ENCODE peak calls at places on chromosomes 4 and X, in nine cellular contexts. M, B, I, K, N, C, F, Z and X are unnamed samples.

GRCh38 chrX:153407736-153408135 is 3.5 kb upstream of the ZFP92 start:
- DNase-seq in M (no peak), B (no peak), I (no peak), K (no peak), N (no peak), C (no peak), F (no peak), Z (no peak), X (no peak)

GRCh38 chrX:46903458-46904242 is 8.6 kb upstream of the JADE3 start:
- DNase-seq in M (peak), B (peak), I (peak), K (peak), N (peak), C (peak), F (peak), Z (peak), X (peak)

GRCh38 chr4:41880022-41880837 is 55.0 kb upstream of the TMEM33 start:
- DNase-seq in M (no peak), B (peak), I (no peak), K (peak), N (peak), C (no peak), F (no peak), Z (no peak), X (no peak)

GRCh38 chrX:131513159-131513914 is 30.5 kb upstream of the OR13H1 start:
- DNase-seq in M (no peak), B (no peak), I (no peak), K (no peak), N (no peak), C (no peak), F (no peak), Z (no peak), X (no peak)

GRCh38 chrX:18938710-18939109 is 45.2 kb downstream of the PHKA2 start:
- DNase-seq in M (no peak), B (no peak), I (no peak), K (no peak), N (no peak), C (no peak), F (no peak), Z (peak), X (no peak)

GRCh38 chr4:120228086-120228485 is 161.4 kb upstream of the MAD2L1 start:
- DNase-seq in M (no peak), B (no peak), I (no peak), K (no peak), N (no peak), C (peak), F (no peak), Z (peak), X (no peak)

GRCh38 chr4:61740950-61741638 is 541.0 kb downstream of the ADGRL3 start:
- DNase-seq in M (no peak), B (no peak), I (no peak), K (no peak), N (peak), C (no peak), F (no peak), Z (peak), X (peak)

GRCh38 chr4:17577660-17578481 is 873 bp downstream of the LAP3 start:
- DNase-seq in M (peak), B (peak), I (peak), K (no peak), N (no peak), C (peak), F (peak), Z (peak), X (peak)

GRCh38 chrX:132613801-132614200 is 125.0 kb upstream of the MBNL3 start:
- DNase-seq in M (no peak), B (no peak), I (no peak), K (no peak), N (no peak), C (no peak), F (no peak), Z (no peak), X (no peak)

GRCh38 chr4:138458751-138459150 is 216.6 kb upstream of the SLC7A11 start:
- DNase-seq in M (no peak), B (no peak), I (no peak), K (no peak), N (no peak), C (no peak), F (no peak), Z (no peak), X (no peak)

GRCh38 chr4:2142630-2143427 is 83.7 kb downstream of the NAT8L start:
- DNase-seq in M (peak), B (no peak), I (no peak), K (no peak), N (no peak), C (no peak), F (no peak), Z (peak), X (no peak)

GRCh38 chr4:185811509-185812364 is at the start of gene SORBS2:
- DNase-seq in M (peak), B (peak), I (peak), K (no peak), N (peak), C (peak), F (peak), Z (peak), X (peak)
- H2AFZ ChIP-seq in M (peak), B (peak), I (no peak), K (peak), N (peak), C (peak), F (peak), Z (no peak), X (peak)

DNA sequence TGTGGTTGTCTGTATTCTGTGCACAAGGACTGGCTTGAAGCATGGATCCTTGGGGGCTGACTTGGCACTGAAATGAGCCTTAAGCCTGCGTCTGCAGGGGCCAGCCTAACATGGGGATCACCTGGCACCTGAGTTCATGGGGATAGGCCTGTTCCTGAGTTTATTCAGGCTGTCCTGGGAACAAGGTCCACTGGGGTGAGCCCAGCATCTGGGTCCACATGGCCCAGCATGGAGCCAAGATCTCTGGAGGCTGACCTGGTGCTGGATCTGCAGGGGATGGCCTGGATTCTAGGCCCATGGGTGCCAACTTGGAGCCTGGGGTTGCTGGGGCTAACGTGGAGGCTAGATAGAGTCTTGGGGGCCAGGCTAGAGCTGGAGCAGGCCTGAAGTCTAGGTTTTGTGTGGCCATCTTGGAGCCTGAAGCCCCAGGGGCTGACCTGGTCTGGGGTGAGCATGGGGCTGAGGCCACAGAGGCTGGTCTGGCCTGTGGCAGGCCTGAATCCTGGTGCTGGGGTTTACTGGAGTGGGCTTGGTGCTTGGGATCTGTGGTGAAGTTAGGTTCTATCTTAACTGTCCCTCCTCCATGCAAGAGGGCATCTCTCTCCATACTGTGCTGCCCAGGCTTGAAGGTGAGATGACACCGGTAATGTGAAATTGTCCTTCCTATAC is 652 bp upstream of the KLKB1 start:
- DNase-seq in M (no peak), B (no peak), I (no peak), K (no peak), N (no peak), C (no peak), F (no peak), Z (no peak), X (no peak)
- H3K4me2 ChIP-seq in M (no peak), B (no peak), I (no peak), K (no peak), N (no peak), C (no peak), F (no peak), Z (no peak), X (no peak)

GRCh38 chr4:140057693-140058092 is 96.3 kb downstream of the MAML3 start:
- DNase-seq in M (no peak), B (no peak), I (no peak), K (no peak), N (no peak), C (no peak), F (no peak), Z (no peak), X (no peak)

GRCh38 chr4:140061194-140061593 is 92.8 kb downstream of the MAML3 start:
- DNase-seq in M (peak), B (no peak), I (no peak), K (no peak), N (no peak), C (no peak), F (no peak), Z (peak), X (no peak)

GRCh38 chr4:140061883-140062282 is 92.1 kb downstream of the MAML3 start:
- DNase-seq in M (no peak), B (no peak), I (no peak), K (no peak), N (no peak), C (peak), F (no peak), Z (no peak), X (no peak)

GRCh38 chr4:140056015-140056414 is 98.0 kb downstream of the MAML3 start:
- DNase-seq in M (no peak), B (no peak), I (no peak), K (no peak), N (peak), C (no peak), F (no peak), Z (no peak), X (no peak)

DNA sequence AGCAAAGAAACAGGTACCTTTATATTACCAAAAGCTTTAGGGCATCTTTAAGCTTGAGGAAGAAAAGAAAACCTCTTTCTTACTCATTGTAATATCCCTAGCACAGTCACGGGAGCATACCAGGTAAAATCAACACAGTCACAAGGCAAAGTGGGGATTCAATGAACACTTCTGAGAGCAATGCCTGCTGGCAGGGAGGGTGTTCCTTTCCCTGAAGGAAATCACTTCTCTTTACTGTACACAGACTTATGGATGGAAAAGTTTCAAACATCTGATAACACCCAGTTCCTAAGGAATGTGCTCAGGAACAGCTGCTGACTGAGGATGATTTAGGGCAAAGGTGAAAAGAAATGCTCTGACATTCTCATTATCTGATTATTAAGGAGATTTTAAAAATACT is 94.8 kb downstream of the MAML3 start:
- DNase-seq in M (no peak), B (no peak), I (no peak), K (no peak), N (no peak), C (peak), F (no peak), Z (peak), X (peak)
- H2AFZ ChIP-seq in M (no peak), B (peak), I (peak), K (no peak), N (no peak), C (peak), F (no peak), Z (no peak), X (no peak)

GRCh38 chr4:99645638-99646037 is 12.0 kb downstream of the C4orf54 start:
- DNase-seq in M (no peak), B (no peak), I (no peak), K (no peak), N (no peak), C (no peak), F (no peak), Z (peak), X (no peak)
- H3K4me2 ChIP-seq in M (no peak), B (no peak), I (no peak), K (no peak), N (peak), C (no peak), F (no peak), Z (no peak), X (no peak)

GRCh38 chr4:128338634-128339355 is 51.2 kb upstream of the PGRMC2 start:
- DNase-seq in M (peak), B (no peak), I (peak), K (no peak), N (no peak), C (peak), F (no peak), Z (peak), X (no peak)

GRCh38 chr4:128346054-128346716 is 58.6 kb upstream of the PGRMC2 start:
- DNase-seq in M (peak), B (no peak), I (peak), K (no peak), N (no peak), C (no peak), F (no peak), Z (no peak), X (no peak)

GRCh38 chr4:128341634-128342033 is 54.0 kb upstream of the PGRMC2 start:
- DNase-seq in M (no peak), B (no peak), I (no peak), K (no peak), N (no peak), C (no peak), F (no peak), Z (no peak), X (no peak)

GRCh38 chr4:128345650-128346049 is 58.0 kb upstream of the PGRMC2 start:
- DNase-seq in M (no peak), B (no peak), I (no peak), K (no peak), N (no peak), C (no peak), F (no peak), Z (no peak), X (no peak)

GRCh38 chr4:128342762-128343161 is 55.1 kb upstream of the PGRMC2 start:
- DNase-seq in M (no peak), B (no peak), I (no peak), K (no peak), N (no peak), C (no peak), F (no peak), Z (no peak), X (no peak)
- H2AFZ ChIP-seq in M (no peak), B (no peak), I (no peak), K (no peak), N (no peak), C (no peak), F (no peak), Z (no peak), X (no peak)

GRCh38 chr4:6471303-6472007 is 959 bp downstream of the PPP2R2C start:
- DNase-seq in M (no peak), B (peak), I (no peak), K (peak), N (peak), C (no peak), F (no peak), Z (no peak), X (no peak)
- H3K4me2 ChIP-seq in M (peak), B (peak), I (peak), K (peak), N (peak), C (peak), F (no peak), Z (no peak), X (peak)

DNA sequence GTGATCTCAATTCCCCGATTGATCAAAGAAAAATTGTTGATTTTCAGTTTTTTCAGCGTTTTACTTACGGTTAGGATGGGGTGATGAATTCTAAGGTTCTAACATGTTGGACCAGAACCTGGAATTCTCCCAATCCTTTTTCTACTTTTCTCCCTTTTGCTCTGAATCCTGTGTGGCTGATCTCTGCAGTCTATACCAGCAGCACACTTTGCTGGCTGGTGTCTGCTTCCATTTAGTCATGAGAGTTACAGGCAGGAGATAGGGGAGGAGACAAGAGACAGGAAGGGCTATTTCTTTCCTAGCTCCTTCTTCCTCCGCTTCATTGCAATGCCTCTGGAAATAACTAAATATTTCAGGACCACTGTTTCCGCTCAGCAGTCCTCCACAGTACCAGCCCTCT is 623.9 kb downstream of the CENPC start:
- DNase-seq in M (no peak), B (no peak), I (no peak), K (no peak), N (no peak), C (no peak), F (no peak), Z (no peak), X (no peak)
- H2AFZ ChIP-seq in M (no peak), B (peak), I (no peak), K (no peak), N (peak), C (no peak), F (no peak), Z (no peak), X (no peak)

GRCh38 chrX:136735604-136736003 is 45.1 kb downstream of the ARHGEF6 start:
- DNase-seq in M (no peak), B (no peak), I (no peak), K (no peak), N (no peak), C (no peak), F (peak), Z (no peak), X (no peak)
- H3K4me2 ChIP-seq in M (no peak), B (no peak), I (no peak), K (no peak), N (no peak), C (no peak), F (peak), Z (no peak), X (no peak)

DNA sequence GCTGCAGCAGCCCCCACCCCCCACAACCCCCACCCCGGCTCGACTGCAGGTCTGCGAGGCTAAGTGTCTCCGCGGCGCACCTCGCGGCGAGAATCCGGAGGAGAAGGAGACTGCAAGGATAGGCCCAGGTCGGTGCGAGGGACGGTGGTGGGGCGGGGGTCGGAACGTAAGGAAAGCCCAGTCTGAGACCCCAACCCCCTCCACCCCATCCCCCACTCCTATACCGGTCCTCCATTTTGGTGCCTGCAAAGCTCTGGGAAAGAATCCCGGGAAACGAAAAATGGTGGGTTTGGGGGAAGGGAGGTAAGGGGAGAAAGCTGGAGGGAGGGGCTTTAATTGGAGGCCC is 614 bp downstream of the BEX3 start:
- DNase-seq in M (peak), B (peak), I (peak), K (peak), N (peak), C (no peak), F (no peak), Z (peak), X (peak)
- H2AFZ ChIP-seq in M (no peak), B (no peak), I (peak), K (no peak), N (no peak), C (peak), F (no peak), Z (no peak), X (peak)

DNA sequence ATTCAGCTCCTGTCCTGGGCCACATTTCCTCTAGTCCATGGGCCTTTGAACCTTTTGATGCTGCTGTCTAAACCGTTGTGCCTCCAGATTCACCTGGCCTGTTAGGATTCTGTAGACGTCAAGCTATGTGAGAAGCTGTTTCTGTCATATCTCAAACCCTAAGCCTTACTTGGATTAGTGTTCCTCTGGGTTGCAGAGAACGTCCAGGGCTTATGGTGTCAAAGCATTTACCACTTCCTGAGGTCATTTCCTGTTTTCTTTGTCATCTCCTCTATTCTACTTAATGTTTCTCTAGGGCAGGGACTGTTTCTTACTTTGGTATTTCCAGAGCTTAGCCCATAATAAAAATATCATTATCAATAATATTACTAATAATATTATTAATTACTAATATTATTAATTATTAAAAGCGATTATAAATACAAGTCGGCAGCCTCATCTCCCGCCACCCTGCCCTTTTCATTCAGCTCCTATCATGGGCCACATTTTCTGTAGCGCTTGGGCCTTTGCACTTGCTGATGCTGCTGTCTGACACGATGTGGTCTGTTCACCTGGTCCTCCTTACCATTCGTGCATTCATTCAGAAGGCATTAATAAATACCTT is 19.1 kb downstream of the PRIMPOL start:
- DNase-seq in M (no peak), B (no peak), I (no peak), K (no peak), N (no peak), C (no peak), F (peak), Z (no peak), X (no peak)
- H3K4me2 ChIP-seq in M (peak), B (no peak), I (no peak), K (no peak), N (no peak), C (no peak), F (no peak), Z (no peak), X (no peak)